ENCODE peak calls at places on chromosomes 13 and 19, in four cellular contexts. One of them, this sample, is unnamed.

GRCh38 chr13:99178636-99179035 is 22.0 kb upstream of the UBAC2 start:
- DNase-seq in WTC11: no peak
- DNase-seq in NCI-H1694: no peak
- DNase-seq in HEK293T: no peak
- DNase-seq in this sample: no peak

GRCh38 chr13:50572129-50572528 is 271.4 kb downstream of the DLEU7 start:
- DNase-seq in WTC11: no peak
- DNase-seq in NCI-H1694: no peak
- DNase-seq in HEK293T: no peak
- DNase-seq in this sample: peak; percentile 48

GRCh38 chr19:36152886-36153525 is 759 bp upstream of the COX7A1 start:
- DNase-seq in WTC11: no peak
- DNase-seq in NCI-H1694: no peak
- DNase-seq in HEK293T: no peak
- DNase-seq in this sample: no peak

GRCh38 chr19:45506991-45507863 is at the start of gene VASP:
- DNase-seq in WTC11: peak; percentile 89
- DNase-seq in NCI-H1694: peak; percentile 65
- DNase-seq in HEK293T: peak; percentile 76
- DNase-seq in this sample: peak; percentile 83

GRCh38 chr13:64471916-64472315 is 2758.2 kb downstream of the PCDH9 start:
- DNase-seq in WTC11: no peak
- DNase-seq in NCI-H1694: peak; percentile 15
- DNase-seq in HEK293T: peak; percentile 58
- DNase-seq in this sample: no peak

GRCh38 chr19:45380107-45380506 is 9.7 kb upstream of the ERCC2 start:
- DNase-seq in WTC11: no peak
- DNase-seq in NCI-H1694: no peak
- DNase-seq in HEK293T: no peak
- DNase-seq in this sample: no peak

GRCh38 chr19:38664503-38665211 is 17.2 kb downstream of the ACTN4 start:
- DNase-seq in WTC11: no peak
- DNase-seq in NCI-H1694: no peak
- DNase-seq in HEK293T: no peak
- DNase-seq in this sample: no peak

GRCh38 chr19:47084879-47085439 is 28.6 kb downstream of the ZC3H4 start:
- DNase-seq in WTC11: no peak
- DNase-seq in NCI-H1694: no peak
- DNase-seq in HEK293T: no peak
- DNase-seq in this sample: no peak

GRCh38 chr13:77595166-77595810 is 59.8 kb downstream of the SCEL start:
- DNase-seq in WTC11: no peak
- DNase-seq in NCI-H1694: no peak
- DNase-seq in HEK293T: no peak
- DNase-seq in this sample: no peak

GRCh38 chr19:16969127-16969526 is 57.5 kb downstream of the CPAMD8 start:
- DNase-seq in WTC11: no peak
- DNase-seq in NCI-H1694: no peak
- DNase-seq in HEK293T: no peak
- DNase-seq in this sample: no peak

GRCh38 chr13:113991676-113992179 is 17.9 kb upstream of the C13orf46 start:
- DNase-seq in WTC11: no peak
- DNase-seq in NCI-H1694: no peak
- DNase-seq in HEK293T: no peak
- DNase-seq in this sample: peak; percentile 4

GRCh38 chr19:44640518-44640917 is 3.2 kb upstream of the PVR start:
- DNase-seq in WTC11: no peak
- DNase-seq in NCI-H1694: no peak
- DNase-seq in HEK293T: no peak
- DNase-seq in this sample: no peak

GRCh38 chr13:75492389-75492788 is 10.4 kb upstream of the TBC1D4 start:
- DNase-seq in WTC11: no peak
- DNase-seq in NCI-H1694: no peak
- DNase-seq in HEK293T: no peak
- DNase-seq in this sample: no peak

GRCh38 chr13:19845758-19846157 is 17.7 kb downstream of the ZMYM5 start:
- DNase-seq in WTC11: no peak
- DNase-seq in NCI-H1694: no peak
- DNase-seq in HEK293T: peak; percentile 7
- DNase-seq in this sample: no peak

GRCh38 chr13:95362666-95363065 is 61.4 kb upstream of the ABCC4 start:
- DNase-seq in WTC11: no peak
- DNase-seq in NCI-H1694: no peak
- DNase-seq in HEK293T: no peak
- DNase-seq in this sample: no peak

GRCh38 chr13:78712866-78713265 is 53.9 kb upstream of the OBI1 start:
- DNase-seq in WTC11: no peak
- DNase-seq in NCI-H1694: no peak
- DNase-seq in HEK293T: no peak
- DNase-seq in this sample: no peak

GRCh38 chr13:44989071-44989889 is at the start of the genes GPALPP1 and NUFIP1:
- DNase-seq in WTC11: peak; percentile 89
- DNase-seq in NCI-H1694: peak; percentile 95
- DNase-seq in HEK293T: peak; percentile 95
- DNase-seq in this sample: peak; percentile 92

GRCh38 chr19:6739390-6739883 is at the start of gene TRIP10:
- DNase-seq in WTC11: peak; percentile 77
- DNase-seq in NCI-H1694: no peak
- DNase-seq in HEK293T: peak; percentile 89
- DNase-seq in this sample: peak; percentile 87

GRCh38 chr19:5960005-5961001 is 17.6 kb downstream of the RANBP3 start:
- DNase-seq in WTC11: no peak
- DNase-seq in NCI-H1694: no peak
- DNase-seq in HEK293T: no peak
- DNase-seq in this sample: peak; percentile 63

GRCh38 chr19:18867199-18867598 is 28.8 kb downstream of the CERS1 start:
- DNase-seq in WTC11: no peak
- DNase-seq in NCI-H1694: no peak
- DNase-seq in HEK293T: no peak
- DNase-seq in this sample: no peak

GRCh38 chr13:40565282-40566148 is 100.9 kb downstream of the FOXO1 start:
- DNase-seq in WTC11: no peak
- DNase-seq in NCI-H1694: no peak
- DNase-seq in HEK293T: no peak
- DNase-seq in this sample: no peak

GRCh38 chr13:50123862-50124535 is 108.8 kb downstream of the KCNRG start:
- DNase-seq in WTC11: peak; percentile 87
- DNase-seq in NCI-H1694: peak; percentile 84
- DNase-seq in HEK293T: peak; percentile 82
- DNase-seq in this sample: peak; percentile 96

GRCh38 chr13:114132419-114133121 is at the start of gene RASA3:
- DNase-seq in WTC11: peak; percentile 83
- DNase-seq in NCI-H1694: peak; percentile 38
- DNase-seq in HEK293T: peak; percentile 72
- DNase-seq in this sample: peak; percentile 81

GRCh38 chr13:53783466-53783865 is 754.9 kb downstream of the OLFM4 start:
- DNase-seq in WTC11: no peak
- DNase-seq in NCI-H1694: no peak
- DNase-seq in HEK293T: no peak
- DNase-seq in this sample: no peak

GRCh38 chr13:110431851-110432294 is 124.8 kb downstream of the COL4A2 start:
- DNase-seq in WTC11: no peak
- DNase-seq in NCI-H1694: no peak
- DNase-seq in HEK293T: no peak
- DNase-seq in this sample: no peak